ENCODE peak calls at places on chromosomes 13 and 19, in ten cellular contexts. One of them, this sample, is unnamed.

GRCh38 chr19:38321646-38322323 is 2.1 kb downstream of the KCNK6 start:
- DNase-seq in testis: peak
- DNase-seq in K562: no peak
- DNase-seq in lower leg skin: no peak
- DNase-seq in uterus: peak
- DNase-seq in A549: no peak
- DNase-seq in IMR-90: peak
- DNase-seq in Peyer's patch: no peak
- DNase-seq in NB4: no peak
- DNase-seq in heart left ventricle: peak
- DNase-seq in this sample: no peak

GRCh38 chr13:76292726-76293125 is 593.5 kb downstream of the KCTD12 start:
- DNase-seq in Peyer's patch: no peak
- DNase-seq in uterus: no peak
- DNase-seq in K562: no peak
- DNase-seq in NB4: no peak
- DNase-seq in A549: no peak
- DNase-seq in lower leg skin: no peak
- DNase-seq in heart left ventricle: no peak
- DNase-seq in IMR-90: no peak
- DNase-seq in testis: no peak
- DNase-seq in this sample: no peak

GRCh38 chr19:48968179-48968661 is 3.1 kb downstream of the FTL start:
- DNase-seq in Peyer's patch: no peak
- DNase-seq in NB4: no peak
- DNase-seq in uterus: no peak
- DNase-seq in lower leg skin: no peak
- DNase-seq in IMR-90: peak
- DNase-seq in K562: no peak
- DNase-seq in A549: peak
- DNase-seq in testis: no peak
- DNase-seq in heart left ventricle: no peak
- DNase-seq in this sample: no peak

GRCh38 chr13:78867655-78868054 is 208.7 kb upstream of the OBI1 start:
- DNase-seq in lower leg skin: no peak
- DNase-seq in IMR-90: no peak
- DNase-seq in NB4: no peak
- DNase-seq in heart left ventricle: no peak
- DNase-seq in Peyer's patch: no peak
- DNase-seq in testis: no peak
- DNase-seq in K562: no peak
- DNase-seq in uterus: no peak
- DNase-seq in A549: no peak
- DNase-seq in this sample: no peak

GRCh38 chr13:75760182-75760981 is 124.3 kb downstream of the LMO7 start:
- DNase-seq in IMR-90: peak
- DNase-seq in lower leg skin: no peak
- DNase-seq in Peyer's patch: peak
- DNase-seq in NB4: no peak
- DNase-seq in K562: no peak
- DNase-seq in uterus: no peak
- DNase-seq in A549: peak
- DNase-seq in testis: peak
- DNase-seq in heart left ventricle: no peak
- DNase-seq in this sample: no peak

GRCh38 chr13:25502551-25502950 is 130.8 kb downstream of the ATP8A2 start:
- DNase-seq in NB4: no peak
- DNase-seq in IMR-90: no peak
- DNase-seq in testis: no peak
- DNase-seq in A549: no peak
- DNase-seq in heart left ventricle: no peak
- DNase-seq in K562: no peak
- DNase-seq in uterus: no peak
- DNase-seq in Peyer's patch: no peak
- DNase-seq in lower leg skin: no peak
- DNase-seq in this sample: no peak

GRCh38 chr13:92224052-92224821 is 825.8 kb downstream of the GPC5 start:
- DNase-seq in IMR-90: peak
- DNase-seq in uterus: no peak
- DNase-seq in NB4: peak
- DNase-seq in heart left ventricle: no peak
- DNase-seq in K562: no peak
- DNase-seq in testis: no peak
- DNase-seq in lower leg skin: no peak
- DNase-seq in Peyer's patch: no peak
- DNase-seq in A549: no peak
- DNase-seq in this sample: no peak

GRCh38 chr13:25848822-25849740 is 202.7 kb downstream of the SHISA2 start:
- DNase-seq in heart left ventricle: no peak
- DNase-seq in lower leg skin: no peak
- DNase-seq in IMR-90: no peak
- DNase-seq in testis: no peak
- DNase-seq in NB4: no peak
- DNase-seq in A549: no peak
- DNase-seq in Peyer's patch: no peak
- DNase-seq in uterus: no peak
- DNase-seq in K562: no peak
- DNase-seq in this sample: no peak

GRCh38 chr19:22030680-22031079 is 19.9 kb upstream of the ZNF208 start:
- DNase-seq in NB4: no peak
- DNase-seq in lower leg skin: no peak
- DNase-seq in A549: no peak
- DNase-seq in testis: no peak
- DNase-seq in K562: no peak
- DNase-seq in IMR-90: no peak
- DNase-seq in uterus: no peak
- DNase-seq in heart left ventricle: no peak
- DNase-seq in Peyer's patch: no peak
- DNase-seq in this sample: no peak

GRCh38 chr19:6229216-6229913 is 50.4 kb downstream of the MLLT1 start:
- DNase-seq in testis: no peak
- DNase-seq in A549: no peak
- DNase-seq in K562: no peak
- DNase-seq in IMR-90: no peak
- DNase-seq in Peyer's patch: no peak
- DNase-seq in uterus: no peak
- DNase-seq in heart left ventricle: no peak
- DNase-seq in NB4: no peak
- DNase-seq in lower leg skin: no peak
- DNase-seq in this sample: no peak

GRCh38 chr19:55641376-55642152 is 762 bp downstream of the ZNF580 start:
- DNase-seq in A549: peak
- DNase-seq in heart left ventricle: no peak
- DNase-seq in IMR-90: peak
- DNase-seq in K562: no peak
- DNase-seq in lower leg skin: no peak
- DNase-seq in uterus: no peak
- DNase-seq in testis: no peak
- DNase-seq in Peyer's patch: no peak
- DNase-seq in NB4: peak
- DNase-seq in this sample: peak

GRCh38 chr19:55640577-55641375 is at the start of gene ZNF580:
- DNase-seq in heart left ventricle: peak
- DNase-seq in A549: peak
- DNase-seq in uterus: peak
- DNase-seq in lower leg skin: peak
- DNase-seq in K562: peak
- DNase-seq in testis: peak
- DNase-seq in Peyer's patch: peak
- DNase-seq in NB4: peak
- DNase-seq in IMR-90: peak
- DNase-seq in this sample: peak

GRCh38 chr19:55642153-55643002 is 1.1 kb upstream of the ZNF581 start:
- DNase-seq in Peyer's patch: no peak
- DNase-seq in NB4: no peak
- DNase-seq in K562: peak
- DNase-seq in A549: no peak
- DNase-seq in lower leg skin: no peak
- DNase-seq in IMR-90: no peak
- DNase-seq in testis: peak
- DNase-seq in uterus: no peak
- DNase-seq in heart left ventricle: no peak
- DNase-seq in this sample: peak

GRCh38 chr19:55638864-55639359 is 1.9 kb upstream of the ZNF580 start:
- DNase-seq in heart left ventricle: peak
- DNase-seq in uterus: no peak
- DNase-seq in A549: peak
- DNase-seq in lower leg skin: peak
- DNase-seq in K562: no peak
- DNase-seq in testis: no peak
- DNase-seq in NB4: peak
- DNase-seq in IMR-90: peak
- DNase-seq in Peyer's patch: no peak
- DNase-seq in this sample: no peak

GRCh38 chr19:55640043-55640576 is 692 bp upstream of the ZNF580 start:
- DNase-seq in testis: peak
- DNase-seq in IMR-90: peak
- DNase-seq in NB4: no peak
- DNase-seq in lower leg skin: no peak
- DNase-seq in heart left ventricle: peak
- DNase-seq in K562: peak
- DNase-seq in uterus: peak
- DNase-seq in Peyer's patch: peak
- DNase-seq in A549: no peak
- DNase-seq in this sample: no peak
- TF ChIP-seq POLR2A in testis: no peak
- TF ChIP-seq POLR2A in IMR-90: no peak
- TF ChIP-seq POLR2A in NB4: no peak
- TF ChIP-seq POLR2A in lower leg skin: no peak
- TF ChIP-seq POLR2A in heart left ventricle: no peak
- TF ChIP-seq POLR2A in K562: no peak
- TF ChIP-seq POLR2A in uterus: no peak
- TF ChIP-seq POLR2A in Peyer's patch: no peak
- TF ChIP-seq POLR2A in A549: peak
- TF ChIP-seq POLR2A in this sample: peak

DNA sequence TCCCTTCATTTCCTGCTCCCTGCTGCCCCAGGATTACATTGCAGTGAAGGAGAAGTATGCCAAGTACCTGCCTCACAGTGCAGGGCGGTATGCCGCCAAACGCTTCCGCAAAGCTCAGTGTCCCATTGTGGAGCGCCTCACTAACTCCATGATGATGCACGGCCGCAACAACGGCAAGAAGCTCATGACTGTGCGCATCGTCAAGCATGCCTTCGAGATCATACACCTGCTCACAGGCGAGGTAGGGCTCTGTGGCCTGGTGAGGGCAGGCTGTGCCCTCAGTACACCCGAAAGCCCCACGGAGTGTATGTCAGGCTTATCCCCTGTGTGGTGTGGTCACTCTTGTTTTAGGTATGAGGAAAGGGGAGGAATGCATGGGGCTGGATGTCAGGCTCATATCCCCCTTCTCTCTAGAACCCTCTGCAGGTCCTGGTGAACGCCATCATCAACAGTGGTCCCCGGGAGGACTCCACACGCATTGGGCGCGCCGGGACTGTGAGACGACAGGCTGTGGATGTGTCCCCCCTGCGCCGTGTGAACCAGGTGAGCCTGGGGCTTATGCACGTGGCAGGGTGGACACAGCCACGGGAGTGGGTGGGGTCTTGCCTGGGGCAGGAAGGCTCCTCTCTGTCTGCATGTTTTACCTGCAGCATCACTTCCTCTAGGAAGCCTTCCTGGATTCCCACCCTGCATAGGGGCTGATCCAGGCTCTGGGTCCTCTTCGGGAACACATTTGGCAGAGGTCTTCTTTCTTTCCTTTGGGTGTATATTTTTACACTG is 2.3 kb upstream of the RNF225 start:
- DNase-seq in K562: no peak
- DNase-seq in NB4: no peak
- DNase-seq in IMR-90: no peak
- DNase-seq in heart left ventricle: no peak
- DNase-seq in Peyer's patch: no peak
- DNase-seq in lower leg skin: no peak
- DNase-seq in uterus: no peak
- DNase-seq in testis: no peak
- DNase-seq in A549: no peak
- DNase-seq in this sample: no peak
- TF ChIP-seq POLR2A in K562: peak
- TF ChIP-seq POLR2A in NB4: no peak
- TF ChIP-seq POLR2A in IMR-90: no peak
- TF ChIP-seq POLR2A in heart left ventricle: no peak
- TF ChIP-seq POLR2A in Peyer's patch: no peak
- TF ChIP-seq POLR2A in lower leg skin: no peak
- TF ChIP-seq POLR2A in uterus: no peak
- TF ChIP-seq POLR2A in testis: no peak
- TF ChIP-seq POLR2A in A549: no peak
- TF ChIP-seq POLR2A in this sample: no peak

GRCh38 chr13:41008349-41008980 is 10.7 kb downstream of the ELF1 start:
- DNase-seq in A549: no peak
- DNase-seq in testis: no peak
- DNase-seq in IMR-90: peak
- DNase-seq in heart left ventricle: no peak
- DNase-seq in K562: no peak
- DNase-seq in Peyer's patch: no peak
- DNase-seq in NB4: peak
- DNase-seq in uterus: no peak
- DNase-seq in lower leg skin: no peak
- DNase-seq in this sample: no peak
- TF ChIP-seq POLR2A in A549: no peak
- TF ChIP-seq POLR2A in testis: no peak
- TF ChIP-seq POLR2A in IMR-90: no peak
- TF ChIP-seq POLR2A in heart left ventricle: no peak
- TF ChIP-seq POLR2A in K562: no peak
- TF ChIP-seq POLR2A in Peyer's patch: no peak
- TF ChIP-seq POLR2A in NB4: no peak
- TF ChIP-seq POLR2A in uterus: no peak
- TF ChIP-seq POLR2A in lower leg skin: no peak
- TF ChIP-seq POLR2A in this sample: no peak

GRCh38 chr19:19662866-19663291 is 597 bp downstream of the ATP13A1 start:
- DNase-seq in K562: no peak
- DNase-seq in testis: no peak
- DNase-seq in Peyer's patch: no peak
- DNase-seq in uterus: no peak
- DNase-seq in heart left ventricle: no peak
- DNase-seq in lower leg skin: no peak
- DNase-seq in A549: no peak
- DNase-seq in IMR-90: peak
- DNase-seq in NB4: peak
- DNase-seq in this sample: no peak

GRCh38 chr19:19670070-19670551 is 1.5 kb downstream of the ZNF101 start:
- DNase-seq in lower leg skin: peak
- DNase-seq in Peyer's patch: peak
- DNase-seq in A549: no peak
- DNase-seq in K562: no peak
- DNase-seq in heart left ventricle: no peak
- DNase-seq in uterus: no peak
- DNase-seq in testis: peak
- DNase-seq in NB4: no peak
- DNase-seq in IMR-90: no peak
- DNase-seq in this sample: no peak

GRCh38 chr19:19663292-19664120 is at the start of gene ATP13A1:
- DNase-seq in heart left ventricle: peak
- DNase-seq in K562: peak
- DNase-seq in Peyer's patch: peak
- DNase-seq in A549: peak
- DNase-seq in NB4: peak
- DNase-seq in uterus: peak
- DNase-seq in testis: peak
- DNase-seq in IMR-90: peak
- DNase-seq in lower leg skin: peak
- DNase-seq in this sample: peak

GRCh38 chr19:19672816-19673215 is 4.2 kb downstream of the ZNF101 start:
- DNase-seq in A549: no peak
- DNase-seq in NB4: no peak
- DNase-seq in lower leg skin: no peak
- DNase-seq in K562: no peak
- DNase-seq in IMR-90: no peak
- DNase-seq in heart left ventricle: no peak
- DNase-seq in uterus: no peak
- DNase-seq in testis: no peak
- DNase-seq in Peyer's patch: peak
- DNase-seq in this sample: no peak

GRCh38 chr19:19668230-19669012 is at the start of gene ZNF101:
- DNase-seq in lower leg skin: peak
- DNase-seq in K562: peak
- DNase-seq in uterus: peak
- DNase-seq in testis: peak
- DNase-seq in Peyer's patch: peak
- DNase-seq in A549: peak
- DNase-seq in NB4: peak
- DNase-seq in heart left ventricle: peak
- DNase-seq in IMR-90: peak
- DNase-seq in this sample: peak
- TF ChIP-seq POLR2A in lower leg skin: no peak
- TF ChIP-seq POLR2A in K562: peak
- TF ChIP-seq POLR2A in uterus: no peak
- TF ChIP-seq POLR2A in testis: no peak
- TF ChIP-seq POLR2A in Peyer's patch: peak
- TF ChIP-seq POLR2A in A549: peak
- TF ChIP-seq POLR2A in NB4: peak
- TF ChIP-seq POLR2A in heart left ventricle: no peak
- TF ChIP-seq POLR2A in IMR-90: no peak
- TF ChIP-seq POLR2A in this sample: peak